ENCODE peak calls at places on chromosome X, in ten cellular contexts. Y is foreskin keratinocyte; K is nucleus accumbens; C is right cardiac atrium; O is AG09319; T is iPS-NIHi11; Q is substantia nigra; X is CD4-positive, CD25-positive, alpha-beta regulatory T cell; G is glutamatergic neuron; V is CD4-positive, alpha-beta memory T cell. I is an unnamed sample.

GRCh38 chrX:37685452-37686347 is at the start of gene XK:
- DNase-seq in O (no peak), X (no peak), Q (peak; percentile 2), C (peak; percentile 82), G (peak; percentile 62), K (no peak), V (peak; percentile 47), T (peak; percentile 50), Y (no peak), I (peak; percentile 74)

GRCh38 chrX:40098264-40099045 is 697 bp upstream of the BCOR start:
- DNase-seq in T (no peak), X (peak; percentile 48), K (peak; percentile 52), Y (no peak), C (peak; percentile 82), O (no peak), V (peak; percentile 77), Q (no peak), G (peak; percentile 57), I (peak; percentile 66)

GRCh38 chrX:69793260-69793935 is 177.5 kb downstream of the EDA start:
- DNase-seq in Y (no peak), X (no peak), V (no peak), Q (no peak), O (no peak), C (no peak), K (no peak), T (no peak), G (no peak), I (no peak)

GRCh38 chrX:53440631-53441517 is 6.7 kb upstream of the HSD17B10 start:
- DNase-seq in V (peak; percentile 36), Q (peak; percentile 1), T (no peak), K (peak; percentile 5), Y (peak; percentile 45), X (no peak), G (peak; percentile 42), C (peak; percentile 80), O (no peak), I (peak; percentile 17)

GRCh38 chrX:78753571-78753970 is 6.1 kb downstream of the LPAR4 start:
- DNase-seq in O (no peak), K (no peak), G (no peak), T (no peak), V (no peak), Y (no peak), X (no peak), Q (no peak), C (no peak), I (no peak)

GRCh38 chrX:129123795-129124194 is 399.5 kb downstream of the SMARCA1 start:
- DNase-seq in Y (no peak), G (no peak), K (no peak), V (no peak), Q (no peak), C (no peak), T (no peak), O (no peak), X (no peak), I (no peak)

GRCh38 chrX:133290076-133290475 is 71.9 kb upstream of the TFDP3 start:
- DNase-seq in K (no peak), Y (no peak), C (no peak), G (no peak), X (no peak), V (no peak), Q (no peak), T (no peak), O (no peak), I (no peak)

GRCh38 chrX:72105436-72105835 is 26.3 kb downstream of the RTL5 start:
- DNase-seq in Y (no peak), C (no peak), O (no peak), K (no peak), X (peak; percentile 37), T (no peak), Q (no peak), V (peak; percentile 94), G (no peak), I (no peak)

GRCh38 chrX:41472231-41472815 is 25.2 kb downstream of the NYX start:
- DNase-seq in X (no peak), O (no peak), T (no peak), Q (no peak), Y (no peak), C (no peak), G (no peak), K (no peak), V (no peak), I (no peak)

GRCh38 chrX:15956684-15957083 is 102.1 kb upstream of the AP1S2 start:
- DNase-seq in Q (no peak), K (no peak), X (no peak), T (peak; percentile 11), G (no peak), O (no peak), V (no peak), Y (peak; percentile 58), C (no peak), I (no peak)

GRCh38 chrX:43881410-43882293 is 598 bp downstream of the MAOB start:
- DNase-seq in V (no peak), C (peak; percentile 67), G (no peak), O (no peak), T (no peak), Q (no peak), Y (no peak), K (no peak), X (no peak), I (no peak)

I was measured in heart left ventricle.